ENCODE peak calls at places on chromosomes 2 and 18, in eight cellular contexts. I, Z, J, W, N, Q, E and V are unnamed samples.

GRCh38 chr18:7467708-7468466 is 99.2 kb upstream of the PTPRM start:
- DNase-seq in I (no peak), Z (no peak), J (no peak), W (peak), N (no peak), Q (peak), E (no peak), V (no peak)

GRCh38 chr2:65553504-65554074 is 121.2 kb upstream of the SPRED2 start:
- DNase-seq in I (no peak), Z (no peak), J (no peak), W (no peak), N (no peak), Q (no peak), E (no peak), V (no peak)

GRCh38 chr18:12891561-12891960 is 7.5 kb upstream of the PTPN2 start:
- DNase-seq in I (no peak), Z (no peak), J (no peak), W (no peak), N (no peak), Q (no peak), E (no peak), V (no peak)

GRCh38 chr2:163601377-163601776 is 134.4 kb downstream of the FIGN start:
- DNase-seq in I (no peak), Z (no peak), J (no peak), W (peak), N (no peak), Q (no peak), E (no peak), V (no peak)

GRCh38 chr18:45749918-45750689 is 26.1 kb downstream of the SLC14A1 start:
- DNase-seq in I (no peak), Z (no peak), J (no peak), W (peak), N (no peak), Q (no peak), E (no peak), V (no peak)

GRCh38 chr2:230895536-230896345 is 29.3 kb downstream of the GPR55 start:
- DNase-seq in I (no peak), Z (no peak), J (no peak), W (no peak), N (no peak), Q (no peak), E (no peak), V (no peak)

GRCh38 chr18:13120967-13121586 is 97.5 kb upstream of the LDLRAD4 start:
- DNase-seq in I (peak), Z (no peak), J (no peak), W (peak), N (peak), Q (no peak), E (no peak), V (no peak)

GRCh38 chr2:58527656-58528055 is 286.5 kb upstream of the FANCL start:
- DNase-seq in I (no peak), Z (no peak), J (no peak), W (no peak), N (no peak), Q (no peak), E (no peak), V (no peak)

GRCh38 chr18:46387426-46388131 is 269.4 kb downstream of the LOXHD1 start:
- DNase-seq in I (no peak), Z (no peak), J (no peak), W (no peak), N (no peak), Q (no peak), E (no peak), V (no peak)

GRCh38 chr2:69688212-69688611 is 44.7 kb upstream of the AAK1 start:
- DNase-seq in I (no peak), Z (no peak), J (no peak), W (no peak), N (no peak), Q (no peak), E (no peak), V (no peak)

GRCh38 chr2:24164416-24164973 is 10.4 kb upstream of the FAM228A start:
- DNase-seq in I (peak), Z (no peak), J (no peak), W (peak), N (no peak), Q (no peak), E (peak), V (peak)

GRCh38 chr2:42392191-42392590 is 31.2 kb upstream of the COX7A2L start:
- DNase-seq in I (no peak), Z (no peak), J (no peak), W (no peak), N (no peak), Q (no peak), E (no peak), V (no peak)

GRCh38 chr2:39080152-39080551 is 40.7 kb downstream of the SOS1 start:
- DNase-seq in I (no peak), Z (no peak), J (no peak), W (no peak), N (no peak), Q (no peak), E (no peak), V (no peak)

GRCh38 chr18:63961430-63961980 is 8.4 kb upstream of the SERPINB8 start:
- DNase-seq in I (no peak), Z (no peak), J (no peak), W (no peak), N (no peak), Q (no peak), E (no peak), V (no peak)

GRCh38 chr2:171958475-171958874 is 36.2 kb downstream of the HAT1 start:
- DNase-seq in I (peak), Z (no peak), J (no peak), W (peak), N (peak), Q (no peak), E (no peak), V (no peak)

GRCh38 chr18:23259701-23260661 is 124.7 kb downstream of the CABLES1 start:
- DNase-seq in I (peak), Z (peak), J (peak), W (peak), N (peak), Q (peak), E (peak), V (peak)

GRCh38 chr2:133123393-133123792 is 444.9 kb downstream of the NCKAP5 start:
- DNase-seq in I (no peak), Z (no peak), J (no peak), W (no peak), N (no peak), Q (no peak), E (no peak), V (no peak)

GRCh38 chr2:167732251-167732788 is 515.1 kb downstream of the STK39 start:
- DNase-seq in I (no peak), Z (no peak), J (no peak), W (no peak), N (no peak), Q (no peak), E (no peak), V (no peak)

GRCh38 chr2:221467610-221468009 is 104.5 kb downstream of the EPHA4 start:
- DNase-seq in I (peak), Z (peak), J (peak), W (peak), N (no peak), Q (no peak), E (no peak), V (no peak)

GRCh38 chr18:2979027-2979570 is 33.8 kb downstream of the LPIN2 start:
- DNase-seq in I (peak), Z (peak), J (no peak), W (peak), N (no peak), Q (no peak), E (no peak), V (no peak)

GRCh38 chr2:84029903-84030559 is 429.0 kb downstream of the SUCLG1 start:
- DNase-seq in I (no peak), Z (no peak), J (no peak), W (no peak), N (no peak), Q (no peak), E (no peak), V (no peak)

GRCh38 chr2:152084076-152084475 is 14.8 kb downstream of the CACNB4 start:
- DNase-seq in I (no peak), Z (no peak), J (no peak), W (no peak), N (no peak), Q (no peak), E (no peak), V (no peak)

GRCh38 chr2:94861308-94862152 is 9.7 kb upstream of the TEKT4 start:
- DNase-seq in I (no peak), Z (no peak), J (no peak), W (no peak), N (no peak), Q (no peak), E (peak), V (no peak)

GRCh38 chr18:73551211-73551610 is 596.4 kb downstream of the FBXO15 start:
- DNase-seq in I (no peak), Z (no peak), J (no peak), W (no peak), N (no peak), Q (no peak), E (no peak), V (no peak)

GRCh38 chr2:39492095-39492590 is 55.1 kb upstream of the MAP4K3 start:
- DNase-seq in I (peak), Z (peak), J (no peak), W (peak), N (peak), Q (peak), E (no peak), V (peak)

DNA sequence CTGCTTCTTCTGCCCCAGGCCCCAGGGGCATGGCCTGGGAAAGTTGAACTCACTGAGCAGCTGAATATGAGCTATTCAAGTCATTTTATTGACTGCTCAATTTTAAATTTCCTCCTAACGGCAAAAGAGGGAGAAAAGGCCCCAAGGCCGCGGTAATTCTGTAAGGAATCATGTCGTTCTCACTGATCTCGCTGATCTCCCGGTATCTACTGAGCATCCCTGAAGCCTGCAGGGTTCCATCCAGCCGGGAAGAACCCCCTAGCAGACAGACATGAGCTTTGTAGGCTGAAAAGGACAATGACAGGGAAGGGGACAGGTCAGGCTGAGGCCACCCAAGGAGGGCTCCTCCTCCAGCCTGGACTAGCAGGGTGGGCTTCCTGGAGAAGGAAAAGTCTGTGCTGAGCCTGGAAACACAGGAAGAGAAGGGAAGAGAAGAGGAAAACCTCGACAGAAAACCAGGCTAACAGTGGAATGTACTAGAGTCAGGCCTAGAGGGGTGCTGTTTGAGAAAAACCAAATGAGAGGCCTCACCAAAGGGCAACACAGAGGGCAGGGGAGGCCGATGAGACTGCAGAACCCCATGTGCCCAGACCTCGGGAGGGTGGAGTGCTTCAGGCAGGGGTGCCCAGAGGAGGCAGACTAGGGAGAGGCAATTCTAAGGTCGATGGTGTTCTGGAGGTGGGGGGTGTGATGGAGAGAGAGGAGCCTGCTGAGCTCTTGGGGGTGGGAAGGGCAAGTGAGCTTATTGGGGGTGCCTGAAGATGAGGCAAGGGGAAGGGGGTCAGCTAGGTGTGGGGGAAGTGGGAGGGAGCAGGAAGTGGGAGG is 2.9 kb upstream of the NPPC start:
- DNase-seq in I (no peak), Z (no peak), J (no peak), W (no peak), N (no peak), Q (no peak), E (no peak), V (no peak)
- TF ChIP-seq CTCF in I (no peak), Z (no peak), J (no peak), W (no peak), N (no peak), Q (no peak), E (no peak), V (no peak)

GRCh38 chr2:197573608-197574007 is 57.7 kb downstream of the MOB4 start:
- DNase-seq in I (no peak), Z (no peak), J (no peak), W (no peak), N (no peak), Q (no peak), E (no peak), V (no peak)
- H3K4me3 ChIP-seq in I (no peak), Z (no peak), J (no peak), W (no peak), N (no peak), Q (no peak), E (no peak), V (no peak)

GRCh38 chr2:128287780-128288735 is 30.6 kb downstream of the HS6ST1 start:
- DNase-seq in I (no peak), Z (no peak), J (no peak), W (no peak), N (no peak), Q (no peak), E (peak), V (no peak)
- TF ChIP-seq CTCF in I (no peak), Z (no peak), J (no peak), W (no peak), N (no peak), Q (no peak), E (no peak), V (no peak)

GRCh38 chr18:11883153-11883552 is 25.0 kb downstream of the MPPE1 start:
- DNase-seq in I (peak), Z (peak), J (no peak), W (no peak), N (no peak), Q (no peak), E (no peak), V (peak)
- H3K4me3 ChIP-seq in I (no peak), Z (no peak), J (no peak), W (no peak), N (no peak), Q (no peak), E (no peak), V (no peak)

DNA sequence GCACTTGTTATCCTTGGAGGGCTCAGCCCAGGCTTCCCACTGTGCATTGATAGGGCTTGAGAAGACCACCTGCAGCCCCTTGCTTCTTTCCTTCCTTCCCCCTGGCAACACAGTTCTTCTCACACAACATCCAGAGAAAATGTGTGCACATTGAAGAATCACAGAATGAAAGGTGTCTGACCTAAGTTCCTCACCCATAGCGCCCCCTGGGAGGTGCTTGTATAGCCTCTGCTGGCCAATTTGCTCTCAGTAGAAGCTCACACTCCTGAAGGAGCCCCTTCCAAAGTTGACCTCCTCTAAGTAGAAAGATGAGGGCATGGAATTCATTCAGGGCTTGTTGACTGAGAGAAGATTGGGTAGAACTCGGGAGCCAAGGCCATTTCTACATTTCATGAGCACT is 758.4 kb upstream of the KLHL29 start:
- DNase-seq in I (no peak), Z (no peak), J (no peak), W (no peak), N (no peak), Q (no peak), E (no peak), V (peak)
- TF ChIP-seq CTCF in I (no peak), Z (no peak), J (no peak), W (no peak), N (no peak), Q (no peak), E (no peak), V (peak)